ENCODE peak calls at places on chromosomes 4 and X, in four cellular contexts. E, N, Y and U are unnamed samples.

GRCh38 chr4:138235419-138235952 is 6.7 kb downstream of the SLC7A11 start:
- DNase-seq in E (no peak), N (peak; percentile 83), Y (no peak), U (no peak)

GRCh38 chr4:577499-578450 is 1.7 kb upstream of the TMEM271 start:
- DNase-seq in E (no peak), N (peak; percentile 42), Y (no peak), U (no peak)

GRCh38 chr4:101835121-101835904 is 44.8 kb downstream of the BANK1 start:
- DNase-seq in E (peak; percentile 68), N (peak; percentile 82), Y (no peak), U (no peak)

GRCh38 chrX:120316587-120317283 is 5.5 kb upstream of the TMEM255A start:
- DNase-seq in E (no peak), N (no peak), Y (no peak), U (no peak)

GRCh38 chrX:41828821-41829220 is 94.5 kb downstream of the CASK start:
- DNase-seq in E (no peak), N (no peak), Y (no peak), U (no peak)

GRCh38 chr4:4995103-4995761 is 24.0 kb downstream of the CYTL1 start:
- DNase-seq in E (peak; percentile 85), N (peak; percentile 73), Y (peak; percentile 58), U (peak; percentile 78)

GRCh38 chr4:148315049-148315448 is 127.2 kb downstream of the NR3C2 start:
- DNase-seq in E (no peak), N (no peak), Y (no peak), U (no peak)

GRCh38 chr4:899556-899906 is 32.6 kb downstream of the GAK start:
- DNase-seq in E (no peak), N (no peak), Y (no peak), U (no peak)

GRCh38 chr4:189143255-189143654 is 797.4 kb upstream of the FRG1 start:
- DNase-seq in E (no peak), N (no peak), Y (no peak), U (no peak)